ENCODE peak calls at places on chromosomes 12 and 14, in ten cellular contexts. F, G, I, X, L, U, H, K, J and D are unnamed samples.

GRCh38 chr14:64880382-64881121 is 845 bp upstream of the SPTB start:
- DNase-seq in L (peak), U (no peak), G (peak), H (no peak), I (peak), X (peak), F (peak), J (peak), K (peak), D (no peak)

GRCh38 chr12:112148031-112148513 is 22.7 kb downstream of the TRAFD1 start:
- DNase-seq in G (no peak), H (peak), L (no peak), X (no peak), I (no peak), U (peak), K (no peak), F (no peak), J (peak), D (peak)

GRCh38 chr14:98498019-98498885 is 773.7 kb downstream of the BCL11B start:
- DNase-seq in I (no peak), G (no peak), X (no peak), U (no peak), J (no peak), H (peak), K (no peak), F (no peak), L (no peak), D (no peak)

GRCh38 chr12:89269184-89269583 is 83.1 kb downstream of the DUSP6 start:
- DNase-seq in K (no peak), G (no peak), U (no peak), X (no peak), L (no peak), J (no peak), F (no peak), H (no peak), I (no peak), D (no peak)

GRCh38 chr12:50394469-50395029 is 1.9 kb downstream of the FAM186A start:
- DNase-seq in F (no peak), K (no peak), H (no peak), L (no peak), G (no peak), I (no peak), X (no peak), U (no peak), J (peak), D (no peak)

GRCh38 chr12:84912191-84913142 is at the start of gene SLC6A15:
- DNase-seq in G (peak), J (peak), U (peak), H (peak), F (peak), L (peak), K (no peak), X (peak), I (peak), D (peak)

GRCh38 chr14:105862581-105863239 is 336.3 kb downstream of the TMEM121 start:
- DNase-seq in K (no peak), J (no peak), X (no peak), L (peak), U (no peak), F (peak), H (no peak), G (no peak), I (no peak), D (peak)

GRCh38 chr14:73771848-73772705 is 57.9 kb upstream of the PNMA1 start:
- DNase-seq in H (peak), G (peak), I (peak), X (no peak), U (no peak), K (no peak), L (no peak), J (peak), F (no peak), D (peak)

GRCh38 chr12:2893007-2893406 is 2.3 kb downstream of the TULP3 start:
- DNase-seq in J (peak), K (no peak), G (peak), L (peak), I (no peak), F (peak), H (peak), X (no peak), U (peak), D (no peak)

GRCh38 chr14:102901633-102902032 is 20.8 kb upstream of the AMN start:
- DNase-seq in L (no peak), K (no peak), G (no peak), X (no peak), I (no peak), H (no peak), J (no peak), F (no peak), U (no peak), D (no peak)

GRCh38 chr12:47891356-47891755 is 13.4 kb downstream of the VDR start:
- DNase-seq in J (no peak), G (no peak), X (no peak), F (peak), H (no peak), I (no peak), L (no peak), K (no peak), U (no peak), D (no peak)

GRCh38 chr12:22443379-22444316 is 100.7 kb downstream of the C2CD5 start:
- DNase-seq in J (peak), G (peak), X (peak), U (peak), H (peak), L (no peak), K (no peak), F (peak), I (no peak), D (no peak)

GRCh38 chr14:105126126-105126969 is 42.2 kb downstream of the JAG2 start:
- DNase-seq in J (no peak), F (no peak), X (no peak), H (no peak), K (no peak), L (no peak), I (no peak), G (no peak), U (no peak), D (no peak)

GRCh38 chr14:79356040-79356439 is 855.3 kb downstream of the DIO2 start:
- DNase-seq in U (no peak), K (no peak), H (no peak), J (no peak), G (no peak), F (no peak), X (no peak), L (no peak), I (no peak), D (no peak)

GRCh38 chr12:113136990-113137511 is 1.5 kb upstream of the RASAL1 start:
- DNase-seq in H (no peak), J (no peak), U (no peak), X (no peak), I (no peak), K (no peak), L (no peak), F (no peak), G (no peak), D (no peak)

GRCh38 chr14:103127861-103128598 is 4.8 kb downstream of the TNFAIP2 start:
- DNase-seq in X (no peak), J (no peak), U (no peak), I (no peak), H (no peak), F (no peak), G (peak), L (no peak), K (no peak), D (peak)

GRCh38 chr14:103973354-103973753 is 31.0 kb upstream of the RD3L start:
- DNase-seq in K (no peak), F (no peak), X (no peak), I (no peak), L (no peak), G (no peak), H (no peak), U (no peak), J (peak), D (no peak)

GRCh38 chr14:74444866-74445265 is 18.9 kb upstream of the SYNDIG1L start:
- DNase-seq in X (no peak), I (no peak), G (no peak), F (no peak), L (no peak), K (no peak), H (peak), U (no peak), J (no peak), D (no peak)

GRCh38 chr12:108729612-108730336 is 1.5 kb downstream of the CORO1C start:
- DNase-seq in I (no peak), U (no peak), K (no peak), H (peak), F (no peak), L (no peak), G (no peak), J (peak), X (no peak), D (no peak)

GRCh38 chr12:124184456-124184855 is 110.4 kb upstream of the RFLNA start:
- DNase-seq in U (no peak), J (no peak), H (no peak), G (no peak), I (no peak), X (no peak), L (no peak), F (no peak), K (no peak), D (no peak)

GRCh38 chr12:1375323-1375722 is 219.1 kb downstream of the FBXL14 start:
- DNase-seq in L (no peak), G (no peak), F (no peak), I (no peak), J (no peak), X (no peak), H (no peak), K (no peak), U (no peak), D (no peak)

GRCh38 chr12:56221233-56221756 is 427 bp downstream of the RNF41 start:
- DNase-seq in L (no peak), G (peak), J (peak), K (peak), H (peak), F (peak), X (peak), U (no peak), I (no peak), D (no peak)

GRCh38 chr12:6914246-6914947 is at the start of gene ENO2:
- DNase-seq in G (peak), L (peak), I (no peak), F (peak), H (peak), K (peak), J (peak), U (no peak), X (no peak), D (peak)

GRCh38 chr12:96171905-96172304 is 22.3 kb upstream of the ELK3 start:
- DNase-seq in F (no peak), G (no peak), H (peak), U (no peak), X (no peak), I (no peak), L (no peak), J (no peak), K (no peak), D (no peak)

GRCh38 chr14:29005647-29006046 is 239.1 kb downstream of the FOXG1 start:
- DNase-seq in I (no peak), J (no peak), H (no peak), G (no peak), U (no peak), X (no peak), L (no peak), F (no peak), K (no peak), D (no peak)

GRCh38 chr12:118737985-118738540 is 243.3 kb upstream of the SRRM4 start:
- DNase-seq in L (no peak), K (no peak), U (no peak), X (no peak), F (no peak), J (no peak), G (no peak), I (no peak), H (no peak), D (no peak)

GRCh38 chr14:71431169-71431525 is 501.1 kb upstream of the RGS6 start:
- DNase-seq in F (no peak), I (no peak), H (no peak), J (no peak), G (no peak), L (no peak), U (no peak), X (no peak), K (no peak), D (no peak)

GRCh38 chr12:132560831-132561783 is 49.3 kb downstream of the LRCOL1 start:
- DNase-seq in X (peak), K (peak), H (peak), L (peak), I (peak), U (peak), F (no peak), J (peak), G (no peak), D (no peak)

GRCh38 chr12:57611116-57611809 is at the start of gene ARHGEF25:
- DNase-seq in I (peak), H (no peak), K (peak), G (peak), L (peak), J (peak), U (no peak), F (peak), X (peak), D (no peak)

GRCh38 chr12:55996201-55996714 is 818 bp upstream of the SUOX start:
- DNase-seq in X (peak), K (no peak), L (no peak), G (peak), J (peak), F (peak), U (peak), I (no peak), H (peak), D (no peak)

GRCh38 chr14:100426331-100426730 is 103.2 kb downstream of the SLC25A47 start:
- DNase-seq in X (no peak), F (peak), H (no peak), K (no peak), J (no peak), U (no peak), I (no peak), G (no peak), L (no peak), D (no peak)

GRCh38 chr14:21056520-21057163 is 980 bp upstream of the RNASE8 start:
- DNase-seq in U (no peak), F (no peak), I (no peak), J (peak), K (no peak), X (no peak), G (no peak), H (peak), L (no peak), D (no peak)

GRCh38 chr14:104559769-104560585 is 19.6 kb upstream of the C14orf180 start:
- DNase-seq in X (no peak), H (no peak), F (no peak), U (no peak), L (peak), J (no peak), I (no peak), K (no peak), G (no peak), D (peak)

GRCh38 chr14:96631621-96632362 is 129.6 kb downstream of the PAPOLA start:
- DNase-seq in G (no peak), H (no peak), I (no peak), K (no peak), X (no peak), F (no peak), J (no peak), U (no peak), L (no peak), D (no peak)

GRCh38 chr14:61754627-61755381 is 7.4 kb upstream of the SNAPC1 start:
- DNase-seq in K (no peak), L (no peak), U (no peak), J (peak), I (no peak), G (no peak), X (no peak), F (no peak), H (peak), D (no peak)

GRCh38 chr14:52043690-52044089 is 25.2 kb downstream of the NID2 start:
- DNase-seq in X (peak), J (peak), I (no peak), H (peak), G (no peak), U (no peak), K (no peak), L (no peak), F (no peak), D (no peak)

GRCh38 chr12:71405884-71406283 is 33.7 kb upstream of the LGR5 start:
- DNase-seq in X (no peak), L (no peak), K (no peak), H (no peak), U (no peak), G (no peak), F (no peak), J (no peak), I (no peak), D (no peak)

GRCh38 chr14:21070083-21070609 is at the start of gene ARHGEF40:
- DNase-seq in L (peak), U (no peak), J (peak), I (no peak), F (no peak), X (peak), K (peak), G (peak), H (no peak), D (no peak)

GRCh38 chr14:36362648-36363047 is 42.2 kb upstream of the MBIP start:
- DNase-seq in I (no peak), L (no peak), F (no peak), X (no peak), K (no peak), H (no peak), U (no peak), G (no peak), J (no peak), D (no peak)

GRCh38 chr14:61553730-61554641 is 141.3 kb upstream of the HIF1A start:
- DNase-seq in G (no peak), I (no peak), L (no peak), U (peak), K (no peak), X (no peak), F (no peak), H (peak), J (peak), D (no peak)

GRCh38 chr14:55294603-55295002 is 23.4 kb downstream of the FBXO34 start:
- DNase-seq in F (no peak), L (no peak), U (no peak), G (no peak), X (no peak), K (no peak), H (no peak), I (no peak), J (no peak), D (no peak)

GRCh38 chr14:55301722-55302121 is 30.5 kb downstream of the FBXO34 start:
- DNase-seq in G (no peak), I (no peak), H (peak), U (no peak), F (no peak), L (no peak), X (no peak), K (no peak), J (peak), D (no peak)

GRCh38 chr14:55302367-55302766 is 31.1 kb downstream of the FBXO34 start:
- DNase-seq in J (no peak), H (peak), I (no peak), G (no peak), X (no peak), F (no peak), U (no peak), L (no peak), K (no peak), D (no peak)

GRCh38 chr14:55298423-55298822 is 27.2 kb downstream of the FBXO34 start:
- DNase-seq in X (no peak), F (no peak), G (no peak), K (no peak), I (no peak), H (no peak), U (no peak), J (no peak), L (peak), D (no peak)

GRCh38 chr14:55297611-55298323 is 26.5 kb downstream of the FBXO34 start:
- DNase-seq in I (no peak), J (no peak), F (no peak), K (no peak), X (no peak), H (peak), G (no peak), U (no peak), L (no peak), D (no peak)
- TF ChIP-seq CTCF in I (no peak), J (no peak), F (no peak), K (no peak), X (no peak), H (peak), G (no peak), U (no peak), L (no peak), D (peak)

DNA sequence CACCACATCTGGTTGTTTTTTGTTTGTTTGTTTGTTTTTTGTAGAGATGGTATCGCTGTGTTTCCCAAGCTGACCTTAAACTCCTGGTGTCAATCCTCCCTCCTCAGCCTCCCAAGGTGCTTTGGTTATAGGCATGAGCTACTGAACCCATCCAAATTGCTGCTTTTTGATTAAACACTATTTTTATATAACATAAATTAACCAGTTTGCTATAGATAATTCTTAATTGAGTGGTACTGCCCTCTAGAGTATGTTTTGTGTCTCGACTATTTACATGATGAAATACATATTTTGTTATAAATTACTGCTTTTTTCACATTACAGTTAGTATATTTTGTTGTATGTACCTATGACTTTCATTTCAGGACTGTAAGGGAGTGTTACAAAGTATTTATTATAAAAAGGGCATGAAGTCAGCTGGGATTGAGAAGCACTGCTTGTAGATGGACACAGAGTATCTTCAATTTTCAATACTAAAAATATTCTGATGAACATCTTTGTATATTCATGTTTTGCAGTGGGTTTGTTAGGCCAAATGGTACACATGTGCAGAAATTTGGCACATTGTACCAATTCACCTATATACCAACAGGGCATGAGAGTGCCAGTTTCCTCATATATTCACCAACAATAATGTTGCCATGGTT is 14.9 kb upstream of the SCAF11 start:
- DNase-seq in J (peak), X (no peak), G (no peak), U (no peak), L (no peak), F (no peak), H (peak), K (no peak), I (no peak), D (no peak)
- TF ChIP-seq CTCF in J (peak), X (peak), G (no peak), U (peak), L (peak), F (no peak), H (peak), K (peak), I (no peak), D (peak)

GRCh38 chr14:50338547-50338946 is 26.4 kb downstream of the DMAC2L start:
- DNase-seq in K (no peak), U (no peak), L (no peak), I (no peak), H (no peak), F (no peak), G (no peak), X (no peak), J (no peak), D (no peak)

GRCh38 chr14:50339178-50339804 is 27.2 kb downstream of the DMAC2L start:
- DNase-seq in G (no peak), L (no peak), X (no peak), H (no peak), J (no peak), I (no peak), U (no peak), F (no peak), K (no peak), D (no peak)

GRCh38 chr14:50342211-50343080 is 30.3 kb downstream of the DMAC2L start:
- DNase-seq in H (peak), L (no peak), F (peak), U (no peak), J (peak), I (no peak), X (no peak), K (peak), G (peak), D (no peak)

GRCh38 chr14:50340945-50341344 is 28.8 kb downstream of the DMAC2L start:
- DNase-seq in L (no peak), H (no peak), F (no peak), I (no peak), G (no peak), K (no peak), X (no peak), J (no peak), U (no peak), D (no peak)

DNA sequence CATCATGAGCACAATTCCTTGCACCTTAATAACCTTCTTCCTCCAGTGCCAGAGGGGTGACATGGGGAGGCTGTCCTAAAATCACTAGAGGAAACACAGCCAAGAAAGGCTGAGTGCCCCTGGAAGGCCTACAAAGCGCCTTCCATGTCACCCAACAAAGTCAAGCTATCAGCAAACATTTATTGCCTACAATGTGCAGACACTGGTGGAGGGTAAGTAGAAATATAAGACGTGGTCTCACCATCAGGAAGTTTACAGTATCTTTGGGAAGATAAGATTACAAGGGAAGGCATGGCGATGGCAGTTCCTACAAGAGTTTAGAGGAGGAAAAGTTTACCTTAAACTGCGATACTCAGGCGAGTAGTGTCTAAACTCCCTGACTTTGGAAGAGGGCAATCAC is 27.9 kb downstream of the DMAC2L start:
- DNase-seq in G (no peak), K (no peak), J (no peak), L (no peak), U (no peak), X (no peak), I (no peak), H (no peak), F (no peak), D (no peak)
- TF ChIP-seq CTCF in G (no peak), K (no peak), J (no peak), L (no peak), U (no peak), X (no peak), I (no peak), H (no peak), F (no peak), D (no peak)

GRCh38 chr12:51938744-51939143 is 12.8 kb upstream of the ACVR1B start:
- DNase-seq in G (no peak), K (no peak), U (no peak), H (peak), J (no peak), F (no peak), L (no peak), X (no peak), I (no peak), D (no peak)
- TF ChIP-seq CTCF in G (no peak), K (no peak), U (no peak), H (no peak), J (no peak), F (no peak), L (no peak), X (no peak), I (no peak), D (no peak)

GRCh38 chr12:107079172-107080011 is 14.0 kb downstream of the CRY1 start:
- DNase-seq in L (no peak), X (no peak), U (no peak), G (no peak), F (no peak), I (no peak), J (peak), K (no peak), H (peak), D (no peak)
- TF ChIP-seq CTCF in L (peak), X (peak), U (peak), G (peak), F (no peak), I (no peak), J (peak), K (peak), H (peak), D (peak)

GRCh38 chr12:102876883-102877282 is 40.2 kb downstream of the PAH start:
- DNase-seq in X (no peak), K (no peak), L (no peak), F (no peak), J (no peak), I (no peak), G (no peak), U (no peak), H (no peak), D (no peak)
- TF ChIP-seq CTCF in X (peak), K (no peak), L (no peak), F (no peak), J (no peak), I (no peak), G (no peak), U (peak), H (no peak), D (peak)